ENCODE peak calls at places on chromosomes 11 and 22, in six cellular contexts. S, D, G, J, C and A are unnamed samples.

GRCh38 chr11:83051760-83052671 is 19.7 kb downstream of the RAB30 start:
- DNase-seq in S (peak), D (no peak), G (peak), J (no peak), C (peak), A (no peak)

GRCh38 chr22:20494978-20495860 is at the start of gene KLHL22:
- DNase-seq in S (no peak), D (peak), G (no peak), J (peak), C (peak), A (peak)

GRCh38 chr11:19546325-19546724 is 166.3 kb upstream of the NAV2 start:
- DNase-seq in S (no peak), D (no peak), G (no peak), J (no peak), C (no peak), A (no peak)

GRCh38 chr11:64339754-64340408 is at the start of gene CCDC88B:
- DNase-seq in S (no peak), D (no peak), G (no peak), J (peak), C (peak), A (peak)

GRCh38 chr22:48536691-48537591 is 1290.7 kb downstream of the BRD1 start:
- DNase-seq in S (no peak), D (no peak), G (no peak), J (no peak), C (no peak), A (peak)

GRCh38 chr11:69010964-69011623 is 2.0 kb downstream of the MRGPRF start:
- DNase-seq in S (no peak), D (peak), G (peak), J (peak), C (peak), A (peak)

GRCh38 chr22:39282642-39283311 is 36.6 kb downstream of the RPL3 start:
- DNase-seq in S (no peak), D (no peak), G (no peak), J (no peak), C (peak), A (no peak)

GRCh38 chr11:129815596-129816461 is at the start of gene TMEM45B:
- DNase-seq in S (no peak), D (peak), G (no peak), J (peak), C (no peak), A (peak)

GRCh38 chr11:36564376-36565032 is 3.3 kb upstream of the RAG1 start:
- DNase-seq in S (peak), D (peak), G (peak), J (no peak), C (peak), A (peak)

GRCh38 chr11:44823006-44823405 is 96.2 kb downstream of the TSPAN18 start:
- DNase-seq in S (no peak), D (peak), G (no peak), J (no peak), C (no peak), A (no peak)

GRCh38 chr11:72236774-72237111 is 7.2 kb downstream of the PHOX2A start:
- DNase-seq in S (no peak), D (no peak), G (no peak), J (no peak), C (no peak), A (no peak)

GRCh38 chr11:71246559-71246958 is 5.8 kb downstream of the SHANK2 start:
- DNase-seq in S (no peak), D (no peak), G (no peak), J (no peak), C (no peak), A (peak)

GRCh38 chr11:86571273-86571948 is 101.0 kb downstream of the ME3 start:
- DNase-seq in S (no peak), D (peak), G (no peak), J (no peak), C (no peak), A (no peak)

GRCh38 chr11:119339581-119340334 is 925 bp downstream of the C1QTNF5 start:
- DNase-seq in S (no peak), D (peak), G (no peak), J (no peak), C (peak), A (peak)

GRCh38 chr22:19178065-19178658 is 374 bp downstream of the SLC25A1 start:
- DNase-seq in S (no peak), D (peak), G (no peak), J (peak), C (peak), A (peak)

GRCh38 chr11:102925988-102926387 is 29.5 kb downstream of the MMP13 start:
- DNase-seq in S (no peak), D (no peak), G (no peak), J (no peak), C (no peak), A (no peak)

GRCh38 chr11:17972987-17973386 is 39.9 kb downstream of the SERGEF start:
- DNase-seq in S (peak), D (peak), G (peak), J (no peak), C (peak), A (no peak)

GRCh38 chr22:21104126-21104691 is 58.5 kb downstream of the LRRC74B start:
- DNase-seq in S (no peak), D (no peak), G (no peak), J (no peak), C (no peak), A (no peak)

GRCh38 chr11:73423506-73423905 is 47.3 kb downstream of the RELT start:
- DNase-seq in S (no peak), D (no peak), G (no peak), J (no peak), C (no peak), A (no peak)

GRCh38 chr11:130781906-130782305 is 134.4 kb downstream of the SNX19 start:
- DNase-seq in S (no peak), D (no peak), G (no peak), J (no peak), C (no peak), A (no peak)

GRCh38 chr11:7143908-7144307 is 55.1 kb downstream of the RBMXL2 start:
- DNase-seq in S (no peak), D (no peak), G (no peak), J (no peak), C (no peak), A (no peak)

GRCh38 chr11:64859542-64860414 is 15.3 kb upstream of the CDC42BPG start:
- DNase-seq in S (no peak), D (no peak), G (no peak), J (no peak), C (no peak), A (no peak)

GRCh38 chr11:6638437-6638836 is 17.2 kb downstream of the DCHS1 start:
- DNase-seq in S (no peak), D (no peak), G (no peak), J (no peak), C (no peak), A (no peak)

GRCh38 chr11:118219696-118220095 is 5.1 kb downstream of the JAML start:
- DNase-seq in S (no peak), D (no peak), G (no peak), J (no peak), C (no peak), A (no peak)

GRCh38 chr11:8649361-8649760 is 33.1 kb downstream of the TRIM66 start:
- DNase-seq in S (no peak), D (no peak), G (no peak), J (no peak), C (no peak), A (no peak)

GRCh38 chr11:612201-612960 is 3.4 kb downstream of the IRF7 start:
- DNase-seq in S (no peak), D (no peak), G (no peak), J (no peak), C (no peak), A (peak)

GRCh38 chr11:17003426-17003825 is 10.8 kb downstream of the PLEKHA7 start:
- DNase-seq in S (no peak), D (no peak), G (no peak), J (no peak), C (no peak), A (no peak)

GRCh38 chr22:31090217-31091085 is 9.3 kb downstream of the SMTN start:
- DNase-seq in S (no peak), D (no peak), G (no peak), J (no peak), C (no peak), A (no peak)

GRCh38 chr22:39486951-39487825 is 14.9 kb upstream of the MIEF1 start:
- DNase-seq in S (no peak), D (no peak), G (no peak), J (no peak), C (no peak), A (no peak)

GRCh38 chr11:44016129-44016528 is 31.7 kb upstream of the ACCSL start:
- DNase-seq in S (peak), D (no peak), G (no peak), J (no peak), C (peak), A (peak)

GRCh38 chr11:59292611-59293010 is 66.1 kb upstream of the OR5AN1 start:
- DNase-seq in S (no peak), D (no peak), G (no peak), J (no peak), C (no peak), A (no peak)

GRCh38 chr11:59285716-59286260 is 72.9 kb upstream of the OR5AN1 start:
- DNase-seq in S (no peak), D (no peak), G (no peak), J (no peak), C (no peak), A (no peak)

GRCh38 chr11:59289782-59290181 is 68.9 kb upstream of the OR5AN1 start:
- DNase-seq in S (no peak), D (no peak), G (no peak), J (no peak), C (no peak), A (no peak)

GRCh38 chr11:59291228-59291627 is 67.5 kb upstream of the OR5AN1 start:
- DNase-seq in S (no peak), D (no peak), G (no peak), J (no peak), C (no peak), A (peak)

DNA sequence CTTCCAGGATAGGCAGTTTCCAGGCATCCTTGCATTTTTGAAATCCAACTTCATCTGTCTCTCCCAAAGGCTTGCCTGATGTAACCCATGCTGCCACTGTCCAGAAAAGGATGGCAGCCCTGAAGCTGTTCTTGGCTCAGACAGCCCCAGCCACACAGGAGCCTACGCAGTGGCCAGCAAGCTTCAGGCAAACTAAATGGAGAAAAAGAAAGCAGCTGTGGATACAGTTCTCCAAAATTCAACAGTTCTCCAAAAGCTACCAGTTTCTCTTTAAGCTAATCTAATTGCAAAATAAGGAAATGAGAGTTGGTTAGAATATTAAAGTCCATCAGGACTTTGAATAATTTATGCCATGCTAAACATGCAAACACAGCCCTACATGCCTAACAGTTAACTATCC is 69.3 kb upstream of the OR5AN1 start:
- DNase-seq in S (no peak), D (no peak), G (no peak), J (no peak), C (no peak), A (no peak)
- TF ChIP-seq CTCF in S (no peak), D (no peak), G (no peak), J (no peak), C (no peak), A (no peak)

GRCh38 chr11:11119917-11120316 is 233.1 kb downstream of the CSNK2A3 start:
- DNase-seq in S (no peak), D (no peak), G (no peak), J (no peak), C (no peak), A (no peak)

GRCh38 chr11:11129118-11129517 is 223.9 kb downstream of the CSNK2A3 start:
- DNase-seq in S (no peak), D (no peak), G (no peak), J (no peak), C (no peak), A (no peak)

GRCh38 chr11:11125618-11126017 is 227.4 kb downstream of the CSNK2A3 start:
- DNase-seq in S (no peak), D (no peak), G (no peak), J (no peak), C (no peak), A (no peak)
- TF ChIP-seq CTCF in S (no peak), D (no peak), G (no peak), J (no peak), C (no peak), A (no peak)

GRCh38 chr11:62752177-62752785 is 1.7 kb downstream of the ZBTB3 start:
- DNase-seq in S (no peak), D (no peak), G (no peak), J (no peak), C (no peak), A (no peak)

GRCh38 chr11:62755086-62755615 is 1.2 kb upstream of the ZBTB3 start:
- DNase-seq in S (no peak), D (no peak), G (no peak), J (no peak), C (no peak), A (no peak)

GRCh38 chr11:62757846-62758788 is 3.3 kb upstream of the POLR2G start:
- DNase-seq in S (no peak), D (no peak), G (no peak), J (no peak), C (no peak), A (no peak)

GRCh38 chr11:62752994-62753735 is 795 bp downstream of the ZBTB3 start:
- DNase-seq in S (no peak), D (no peak), G (no peak), J (no peak), C (no peak), A (no peak)

DNA sequence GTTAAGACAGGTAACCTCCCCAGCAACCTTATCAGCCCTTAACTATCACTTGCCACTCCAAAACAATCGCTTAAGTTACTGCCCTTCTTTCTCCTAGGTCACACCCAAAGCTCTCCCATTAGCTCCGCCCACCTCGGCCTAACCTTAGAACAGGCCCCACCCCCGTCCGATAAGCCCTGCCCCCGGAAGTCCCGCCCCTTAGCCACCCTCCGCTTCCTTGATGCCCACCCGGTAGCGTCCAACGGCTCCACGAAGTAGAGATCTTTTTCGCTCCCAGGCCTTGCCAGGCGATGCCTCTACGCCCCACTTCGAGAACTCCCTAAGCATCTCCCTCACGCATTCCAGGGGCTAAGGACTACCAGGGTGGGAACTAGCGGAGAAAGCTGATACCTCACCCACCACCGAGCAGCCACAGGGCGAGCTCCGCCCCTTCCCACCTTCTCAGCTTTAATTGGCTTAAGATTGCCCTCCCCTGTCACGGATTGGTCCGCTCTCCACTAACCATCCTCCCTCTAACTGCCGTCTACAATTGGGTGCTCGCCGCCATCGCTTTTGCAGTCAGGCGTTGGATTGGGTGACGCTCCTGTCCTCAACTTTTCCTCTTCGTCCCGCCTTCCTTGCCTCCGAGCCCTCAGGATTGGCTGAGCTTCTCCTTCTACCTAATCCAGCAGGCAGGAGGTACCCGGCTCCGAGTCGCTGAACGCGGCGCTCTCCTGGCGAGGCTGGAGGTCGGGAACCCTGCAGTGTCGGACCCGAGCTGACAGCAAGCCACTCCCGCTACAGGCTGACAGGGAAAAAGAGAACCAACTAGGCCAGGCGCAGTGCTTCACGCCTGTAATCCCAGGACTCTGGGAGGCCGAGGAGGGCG is at the start of gene ZBTB3:
- DNase-seq in S (peak), D (peak), G (peak), J (peak), C (peak), A (peak)
- TF ChIP-seq CTCF in S (no peak), D (no peak), G (no peak), J (no peak), C (no peak), A (no peak)

GRCh38 chr11:28139848-28140415 is 31.7 kb downstream of the METTL15 start:
- DNase-seq in S (no peak), D (no peak), G (no peak), J (no peak), C (no peak), A (no peak)
- TF ChIP-seq CTCF in S (no peak), D (no peak), G (no peak), J (no peak), C (no peak), A (no peak)

DNA sequence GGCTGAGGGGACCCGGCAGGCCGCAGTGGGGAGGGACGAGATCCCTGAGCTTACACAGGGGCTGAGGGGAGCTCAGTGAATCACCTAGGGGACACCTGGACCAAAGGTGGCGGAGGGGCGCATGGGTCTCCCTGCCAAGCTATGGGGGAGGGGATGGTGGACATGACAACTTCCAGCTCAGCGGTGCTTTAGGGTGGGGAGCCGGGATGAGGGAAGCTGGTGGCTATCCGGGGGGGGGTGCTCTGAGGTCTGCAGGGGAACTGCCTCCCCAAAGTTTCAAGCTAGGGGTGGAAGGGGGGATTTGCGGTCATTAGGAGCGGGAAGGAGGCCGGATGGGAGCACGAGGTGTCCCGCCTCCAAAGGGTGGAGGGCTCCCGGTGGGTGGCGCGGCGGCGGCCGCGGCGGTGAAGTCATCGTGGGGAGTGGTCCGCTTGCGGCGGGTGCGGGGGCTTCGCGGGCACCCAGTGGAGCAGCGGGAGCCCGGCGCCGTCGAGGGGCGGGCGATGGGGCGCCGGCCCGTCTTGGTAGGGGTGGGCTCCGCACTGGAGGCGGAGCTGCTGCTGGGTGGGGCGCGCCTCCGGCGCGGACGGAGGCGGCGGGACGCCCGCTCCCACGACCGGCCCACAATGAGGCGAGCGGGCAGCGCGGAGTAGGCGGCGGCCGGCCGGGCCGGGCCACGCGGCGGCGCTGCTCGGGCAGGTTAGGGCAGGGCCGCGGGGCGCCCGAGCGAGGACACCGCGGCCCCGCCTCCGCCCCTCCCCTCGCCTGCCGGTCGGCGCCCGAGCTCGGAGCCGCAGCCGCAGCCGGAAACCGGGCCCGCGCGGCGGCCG is at the start of gene MICALL1:
- DNase-seq in S (no peak), D (peak), G (peak), J (peak), C (peak), A (peak)
- TF ChIP-seq CTCF in S (no peak), D (no peak), G (no peak), J (no peak), C (no peak), A (no peak)

GRCh38 chr22:16807109-16807508 is 18.1 kb downstream of the XKR3 start:
- DNase-seq in S (no peak), D (no peak), G (no peak), J (no peak), C (no peak), A (no peak)

GRCh38 chr22:16815073-16815472 is 10.1 kb downstream of the XKR3 start:
- DNase-seq in S (no peak), D (no peak), G (no peak), J (no peak), C (no peak), A (no peak)

GRCh38 chr22:16808744-16809143 is 16.5 kb downstream of the XKR3 start:
- DNase-seq in S (no peak), D (no peak), G (no peak), J (no peak), C (no peak), A (no peak)

GRCh38 chr22:16806401-16806800 is 18.8 kb downstream of the XKR3 start:
- DNase-seq in S (no peak), D (no peak), G (no peak), J (no peak), C (no peak), A (no peak)

DNA sequence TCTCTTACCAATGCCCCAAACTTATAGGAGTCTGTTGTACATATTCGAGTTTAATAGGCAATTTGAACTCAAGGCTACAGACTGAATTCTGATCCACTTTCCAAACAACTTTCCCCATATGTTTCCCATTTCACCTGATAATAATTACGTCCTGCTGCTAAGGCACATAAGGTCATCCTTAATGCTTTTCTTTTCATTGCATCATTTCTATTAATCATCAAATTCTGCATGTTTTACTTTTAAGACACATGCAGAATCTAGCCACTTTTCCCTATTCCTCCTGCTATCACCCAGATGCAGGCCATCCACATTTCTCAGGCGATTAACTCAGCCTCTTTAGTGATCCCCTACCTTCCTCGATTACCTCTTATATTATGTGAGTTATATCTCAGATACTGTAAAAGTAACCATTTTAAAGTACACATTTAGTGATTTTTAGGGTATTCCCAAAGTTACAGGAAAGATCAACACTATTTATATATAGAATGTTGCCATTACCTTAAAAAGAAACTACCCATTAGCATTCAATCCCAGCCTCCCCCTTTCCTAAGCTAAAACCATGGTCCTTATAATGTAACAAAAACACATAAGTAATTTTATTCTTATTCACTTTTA is 14.9 kb downstream of the XKR3 start:
- DNase-seq in S (no peak), D (no peak), G (peak), J (no peak), C (no peak), A (no peak)
- TF ChIP-seq CTCF in S (no peak), D (no peak), G (no peak), J (no peak), C (no peak), A (no peak)

DNA sequence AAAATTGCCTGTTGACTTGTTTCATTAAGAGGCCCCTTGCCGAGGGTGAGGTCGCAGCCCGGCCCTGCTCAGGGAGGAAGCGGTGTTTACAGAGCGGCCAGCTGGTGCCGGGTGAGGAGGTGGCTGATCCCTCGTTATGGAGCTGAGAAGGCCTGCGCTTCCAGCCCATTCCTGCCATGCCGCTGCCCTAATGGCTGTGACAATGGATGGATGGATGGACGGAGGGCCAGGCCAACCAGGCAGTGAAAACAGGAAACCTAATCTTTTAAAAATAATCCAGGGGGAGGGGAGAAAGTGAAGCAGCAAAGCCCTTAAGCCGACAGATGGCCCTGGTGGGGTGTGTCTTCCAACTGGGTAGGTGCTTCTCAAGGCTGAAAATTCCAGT is 38.5 kb downstream of the BCR start:
- DNase-seq in S (no peak), D (no peak), G (no peak), J (no peak), C (no peak), A (peak)
- TF ChIP-seq CTCF in S (no peak), D (no peak), G (no peak), J (no peak), C (no peak), A (no peak)